ENCODE peak calls at places on chromosomes 16 and 17, in six cellular contexts. N is stomach; G is dorsolateral prefrontal cortex; H is stimulated activated CD4-positive, alpha-beta T cell treated with anti-CD3 and anti-CD28 coated beads, Interleukin-1b, Interleukin-23, amount 100 ng/mL, for 4 hours; Z is CD8-positive, alpha-beta memory T cell; V is kidney glomerular epithelial cell. I is an unnamed sample.

GRCh38 chr16:67115649-67116048 is 5.9 kb downstream of the PHAF1 start:
- DNase-seq in G (no peak), N (no peak), Z (no peak), V (peak), H (no peak), I (no peak)

GRCh38 chr16:7097537-7097936 is 235.1 kb upstream of the RBFOX1 start:
- DNase-seq in N (no peak), G (no peak), H (no peak), V (no peak), Z (no peak), I (no peak)

GRCh38 chr16:641326-642188 is at the start of gene MCRIP2:
- DNase-seq in V (peak), Z (peak), N (peak), H (peak), G (peak), I (peak)

GRCh38 chr17:71983828-71984227 is 137.0 kb upstream of the SOX9 start:
- DNase-seq in G (no peak), Z (no peak), H (no peak), N (no peak), V (no peak), I (no peak)

GRCh38 chr16:67415872-67416793 is at the start of gene ZDHHC1:
- DNase-seq in V (no peak), N (peak), G (no peak), H (peak), Z (peak), I (no peak)

GRCh38 chr16:5056347-5056746 is 9.4 kb downstream of the C16orf89 start:
- DNase-seq in N (peak), H (no peak), V (no peak), G (no peak), Z (peak), I (peak)

GRCh38 chr16:64282181-64282580 is 839.7 kb downstream of the CDH11 start:
- DNase-seq in Z (no peak), G (no peak), V (no peak), H (no peak), N (no peak), I (no peak)

GRCh38 chr17:337453-337852 is 15.2 kb downstream of the RPH3AL start:
- DNase-seq in Z (no peak), H (no peak), V (no peak), N (no peak), G (no peak), I (no peak)

GRCh38 chr16:68948230-68948910 is 105.0 kb downstream of the TANGO6 start:
- DNase-seq in Z (no peak), N (no peak), H (no peak), V (peak), G (no peak), I (no peak)

GRCh38 chr16:84479716-84480450 is 24.6 kb downstream of the MEAK7 start:
- DNase-seq in H (no peak), Z (no peak), V (no peak), N (peak), G (no peak), I (no peak)

GRCh38 chr17:13728751-13729150 is 127.0 kb upstream of the HS3ST3A1 start:
- DNase-seq in H (no peak), G (no peak), N (no peak), Z (no peak), V (no peak), I (no peak)